ENCODE peak calls at places on chromosomes 5 and 9, in nine cellular contexts. H, S, N, Z, B, G, Y, J and W are unnamed samples.

GRCh38 chr9:135076143-135076875 is 11.2 kb upstream of the OLFM1 start:
- DNase-seq in H (no peak), S (no peak), N (no peak), Z (no peak), B (no peak), G (no peak), Y (no peak), J (no peak), W (no peak)

GRCh38 chr9:81597749-81598497 is 91.4 kb downstream of the TLE1 start:
- DNase-seq in H (peak), S (no peak), N (no peak), Z (no peak), B (no peak), G (no peak), Y (no peak), J (no peak), W (no peak)

GRCh38 chr5:164449460-164449859 is 944.0 kb downstream of the MAT2B start:
- DNase-seq in H (no peak), S (no peak), N (no peak), Z (no peak), B (no peak), G (no peak), Y (no peak), J (no peak), W (no peak)

GRCh38 chr9:68974901-68975300 is 39.0 kb downstream of the PRKACG start:
- DNase-seq in H (no peak), S (no peak), N (no peak), Z (no peak), B (no peak), G (no peak), Y (no peak), J (no peak), W (no peak)

GRCh38 chr9:76900884-76901440 is 5.0 kb downstream of the PRUNE2 start:
- DNase-seq in H (no peak), S (no peak), N (no peak), Z (no peak), B (no peak), G (no peak), Y (no peak), J (no peak), W (no peak)

GRCh38 chr5:16737173-16737572 is 120.4 kb upstream of the RETREG1 start:
- DNase-seq in H (no peak), S (no peak), N (no peak), Z (no peak), B (peak), G (no peak), Y (no peak), J (no peak), W (no peak)

GRCh38 chr5:174751154-174751990 is 27.0 kb downstream of the MSX2 start:
- DNase-seq in H (no peak), S (no peak), N (no peak), Z (no peak), B (peak), G (no peak), Y (no peak), J (peak), W (no peak)

GRCh38 chr5:167020418-167020817 is 1271.0 kb upstream of the WWC1 start:
- DNase-seq in H (no peak), S (no peak), N (no peak), Z (no peak), B (no peak), G (no peak), Y (no peak), J (no peak), W (no peak)

GRCh38 chr5:57539281-57539701 is 56.7 kb upstream of the ACTBL2 start:
- DNase-seq in H (no peak), S (no peak), N (no peak), Z (no peak), B (no peak), G (no peak), Y (peak), J (peak), W (no peak)

GRCh38 chr5:178801021-178801420 is 58.7 kb upstream of the ZNF354B start:
- DNase-seq in H (no peak), S (no peak), N (no peak), Z (no peak), B (no peak), G (no peak), Y (no peak), J (no peak), W (no peak)

GRCh38 chr5:160293901-160294561 is 18.3 kb downstream of the CCNJL start:
- DNase-seq in H (no peak), S (peak), N (no peak), Z (peak), B (peak), G (peak), Y (no peak), J (peak), W (no peak)

GRCh38 chr5:9894571-9895304 is 264.6 kb upstream of the TAS2R1 start:
- DNase-seq in H (no peak), S (no peak), N (no peak), Z (no peak), B (peak), G (no peak), Y (no peak), J (no peak), W (no peak)

GRCh38 chr5:177364159-177364962 is 6.6 kb downstream of the RGS14 start:
- DNase-seq in H (no peak), S (no peak), N (no peak), Z (no peak), B (no peak), G (peak), Y (no peak), J (no peak), W (no peak)

GRCh38 chr5:149383399-149383798 is 4.3 kb upstream of the IL17B start:
- DNase-seq in H (peak), S (no peak), N (no peak), Z (no peak), B (no peak), G (no peak), Y (no peak), J (no peak), W (no peak)

GRCh38 chr5:175567954-175568353 is 89.6 kb downstream of the SFXN1 start:
- DNase-seq in H (no peak), S (no peak), N (no peak), Z (no peak), B (no peak), G (no peak), Y (no peak), J (no peak), W (no peak)

GRCh38 chr5:14246350-14247053 is 103.4 kb downstream of the TRIO start:
- DNase-seq in H (no peak), S (no peak), N (no peak), Z (no peak), B (peak), G (no peak), Y (no peak), J (no peak), W (no peak)

GRCh38 chr5:14247054-14247386 is 103.9 kb downstream of the TRIO start:
- DNase-seq in H (no peak), S (no peak), N (no peak), Z (no peak), B (peak), G (no peak), Y (no peak), J (no peak), W (no peak)

GRCh38 chr5:14243768-14244167 is 100.6 kb downstream of the TRIO start:
- DNase-seq in H (no peak), S (no peak), N (no peak), Z (no peak), B (no peak), G (no peak), Y (no peak), J (no peak), W (no peak)

GRCh38 chr5:14244721-14245518 is 101.8 kb downstream of the TRIO start:
- DNase-seq in H (no peak), S (no peak), N (no peak), Z (no peak), B (no peak), G (no peak), Y (no peak), J (peak), W (no peak)

DNA sequence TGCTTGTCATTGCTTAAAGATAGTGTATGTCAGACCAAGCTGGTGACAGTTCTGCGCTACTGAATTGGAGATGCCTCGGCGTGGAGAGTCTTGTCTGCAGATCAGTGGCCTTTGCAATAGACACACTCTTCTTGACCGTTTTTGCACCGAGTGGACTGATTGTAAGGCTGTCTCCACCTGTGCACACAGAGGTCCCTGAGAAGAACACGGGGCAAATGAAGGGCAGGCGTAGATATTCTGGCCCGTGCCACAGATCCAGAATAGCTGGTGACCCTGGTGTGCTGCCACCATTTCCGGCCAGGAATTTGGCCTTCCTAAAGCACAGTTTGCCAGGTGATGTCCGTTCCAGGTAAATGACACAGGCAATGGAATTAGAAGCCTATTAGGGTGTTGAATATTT is 102.4 kb downstream of the TRIO start:
- DNase-seq in H (no peak), S (no peak), N (no peak), Z (no peak), B (no peak), G (no peak), Y (no peak), J (no peak), W (no peak)
- H3K4me3 ChIP-seq in H (no peak), S (no peak), N (no peak), Z (no peak), B (no peak), G (no peak), Y (no peak), J (no peak), W (no peak)

GRCh38 chr5:66669086-66669861 is 73.1 kb downstream of the MAST4 start:
- DNase-seq in H (no peak), S (no peak), N (no peak), Z (no peak), B (no peak), G (no peak), Y (no peak), J (no peak), W (no peak)

GRCh38 chr5:66674802-66675201 is 78.6 kb downstream of the MAST4 start:
- DNase-seq in H (no peak), S (no peak), N (no peak), Z (no peak), B (no peak), G (no peak), Y (no peak), J (no peak), W (no peak)

GRCh38 chr5:66666778-66667177 is 70.6 kb downstream of the MAST4 start:
- DNase-seq in H (no peak), S (no peak), N (no peak), Z (no peak), B (no peak), G (no peak), Y (no peak), J (no peak), W (no peak)

GRCh38 chr5:66671305-66671704 is 75.1 kb downstream of the MAST4 start:
- DNase-seq in H (no peak), S (no peak), N (no peak), Z (no peak), B (no peak), G (no peak), Y (no peak), J (no peak), W (no peak)

DNA sequence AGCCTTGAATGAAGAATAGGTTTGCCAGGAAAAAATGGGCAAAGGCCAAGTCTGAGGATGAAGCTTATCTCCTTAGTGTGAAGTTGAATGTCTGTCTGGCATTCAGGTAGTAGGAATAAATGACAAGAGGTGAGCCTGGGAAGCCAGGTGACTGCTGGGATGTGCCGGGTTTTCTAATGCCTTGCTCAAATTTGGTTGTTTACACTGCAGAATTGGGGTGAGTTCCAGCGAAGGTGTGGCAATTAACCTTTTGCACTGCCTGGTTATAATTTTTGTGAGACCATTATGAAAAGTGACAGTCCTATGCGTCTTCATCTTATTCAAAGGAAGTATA is 73.6 kb downstream of the MAST4 start:
- DNase-seq in H (no peak), S (no peak), N (no peak), Z (no peak), B (no peak), G (no peak), Y (no peak), J (no peak), W (no peak)
- H3K4me3 ChIP-seq in H (no peak), S (no peak), N (no peak), Z (no peak), B (no peak), G (no peak), Y (no peak), J (no peak), W (no peak)

DNA sequence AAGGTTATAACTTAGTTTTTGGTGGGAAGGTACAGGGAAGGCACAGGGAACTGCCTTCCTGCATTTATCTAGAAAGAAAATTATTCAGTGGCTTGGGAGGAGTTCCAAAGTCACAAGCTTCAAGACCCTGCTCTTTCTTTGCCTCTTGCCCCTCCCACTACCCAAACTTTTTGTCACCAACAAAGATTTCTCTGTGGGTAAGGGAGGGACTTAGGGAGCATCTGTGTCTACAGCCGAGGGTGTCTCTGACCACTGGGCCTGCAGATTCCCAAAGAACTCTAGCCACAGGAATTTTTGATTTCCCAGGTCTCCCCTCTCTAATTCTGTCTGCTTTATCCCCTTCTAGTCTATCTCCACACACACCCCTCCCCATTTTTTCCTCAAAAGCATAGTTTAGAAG is 2.1 kb downstream of the ECSCR start:
- DNase-seq in H (no peak), S (no peak), N (no peak), Z (no peak), B (no peak), G (no peak), Y (no peak), J (peak), W (no peak)
- H3K4me3 ChIP-seq in H (peak), S (no peak), N (no peak), Z (no peak), B (no peak), G (no peak), Y (no peak), J (no peak), W (no peak)

GRCh38 chr9:127767909-127768331 is 10.5 kb downstream of the SH2D3C start:
- DNase-seq in H (peak), S (no peak), N (no peak), Z (no peak), B (peak), G (peak), Y (peak), J (peak), W (no peak)
- H3K4me3 ChIP-seq in H (peak), S (peak), N (peak), Z (peak), B (no peak), G (no peak), Y (no peak), J (no peak), W (no peak)

DNA sequence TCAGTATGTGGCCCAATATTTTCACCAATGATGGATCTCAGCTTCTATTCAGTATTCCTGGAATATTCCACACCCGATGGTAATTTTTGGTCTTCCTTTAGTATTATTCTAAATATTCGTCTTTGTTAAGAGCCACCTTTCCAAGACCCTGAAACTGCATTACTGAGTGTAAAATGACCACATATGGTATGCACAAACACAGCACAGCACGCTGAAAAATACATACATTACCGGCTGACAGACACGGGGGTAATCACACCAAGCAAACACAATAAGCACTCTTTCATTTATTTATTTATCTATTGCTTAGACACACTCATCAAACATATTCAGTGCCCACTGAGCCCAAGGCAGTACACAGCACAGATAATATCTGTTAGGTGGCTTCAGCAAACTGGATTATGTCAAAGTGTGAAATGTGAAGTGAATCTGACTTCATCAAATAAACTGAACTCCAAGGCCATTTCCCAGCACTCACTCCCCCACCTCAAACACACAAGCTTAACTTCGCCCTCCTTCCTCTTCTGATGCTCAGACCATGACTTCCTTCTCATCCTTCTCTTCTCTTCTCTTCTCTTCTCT is 1637.8 kb upstream of the C9orf72 start:
- DNase-seq in H (no peak), S (no peak), N (no peak), Z (no peak), B (no peak), G (no peak), Y (no peak), J (no peak), W (no peak)
- H3K4me3 ChIP-seq in H (no peak), S (no peak), N (no peak), Z (no peak), B (no peak), G (no peak), Y (no peak), J (no peak), W (no peak)

GRCh38 chr9:16120727-16121126 is 567.9 kb downstream of the CCDC171 start:
- DNase-seq in H (no peak), S (no peak), N (no peak), Z (no peak), B (no peak), G (no peak), Y (no peak), J (no peak), W (no peak)

GRCh38 chr9:16119261-16119660 is 566.4 kb downstream of the CCDC171 start:
- DNase-seq in H (no peak), S (no peak), N (no peak), Z (no peak), B (no peak), G (no peak), Y (peak), J (peak), W (no peak)

GRCh38 chr9:16119861-16120641 is 567.2 kb downstream of the CCDC171 start:
- DNase-seq in H (no peak), S (no peak), N (no peak), Z (no peak), B (peak), G (peak), Y (peak), J (peak), W (no peak)

GRCh38 chr9:16121168-16121567 is 568.3 kb downstream of the CCDC171 start:
- DNase-seq in H (no peak), S (no peak), N (no peak), Z (no peak), B (no peak), G (no peak), Y (no peak), J (no peak), W (no peak)

GRCh38 chr9:16121593-16121992 is 568.8 kb downstream of the CCDC171 start:
- DNase-seq in H (no peak), S (no peak), N (no peak), Z (no peak), B (no peak), G (peak), Y (peak), J (peak), W (no peak)
- H3K4me3 ChIP-seq in H (no peak), S (no peak), N (no peak), Z (no peak), B (no peak), G (no peak), Y (no peak), J (no peak), W (no peak)

DNA sequence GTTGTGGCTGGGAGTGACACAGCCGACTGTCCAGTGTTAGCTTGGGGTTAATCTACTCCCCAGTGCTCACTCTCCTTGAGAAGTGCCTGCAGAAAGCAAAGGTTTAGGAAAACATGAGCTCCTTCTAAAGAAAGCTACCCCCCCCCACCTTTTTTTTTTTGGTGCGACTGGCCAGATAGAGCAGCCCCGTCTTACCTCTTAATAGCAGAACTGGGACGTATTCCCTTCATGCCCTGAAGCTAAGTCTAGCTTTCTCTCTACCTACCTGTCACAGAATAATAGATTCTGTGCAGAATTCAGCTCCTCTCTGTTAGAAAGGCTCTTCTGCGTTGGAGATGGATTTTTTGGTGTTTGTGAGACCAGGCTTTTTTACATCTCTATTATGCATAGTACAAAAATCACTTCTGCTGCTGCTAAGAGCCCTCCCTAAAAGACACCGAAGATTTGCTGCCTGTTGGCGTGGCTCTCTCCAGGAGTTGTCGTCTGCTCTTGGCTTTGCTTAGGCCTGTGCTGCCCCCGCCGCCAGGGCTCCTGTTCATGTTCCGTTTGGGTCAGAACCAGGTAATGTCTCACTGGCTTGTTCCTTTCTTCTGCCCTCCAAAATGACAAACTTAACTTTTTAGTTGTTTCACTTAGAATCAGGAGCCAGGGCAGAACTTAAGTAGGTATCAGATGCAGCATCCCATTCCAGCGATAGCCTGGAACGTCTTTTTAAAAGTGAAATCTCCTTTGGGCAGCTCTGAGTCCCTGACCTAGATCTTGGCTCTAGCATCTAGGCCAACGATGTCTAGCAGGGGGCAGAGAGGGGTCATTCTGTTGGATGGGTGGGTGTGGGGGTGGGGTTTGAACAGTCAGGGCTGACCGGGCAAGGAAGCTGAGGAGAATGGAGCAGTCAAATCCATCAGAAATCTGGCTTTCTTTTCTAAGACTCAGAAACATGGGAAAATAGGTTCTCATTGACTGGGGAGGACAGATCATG is 2.5 kb downstream of the TRIO start:
- DNase-seq in H (no peak), S (no peak), N (no peak), Z (no peak), B (no peak), G (peak), Y (no peak), J (peak), W (no peak)
- H3K4me3 ChIP-seq in H (peak), S (peak), N (no peak), Z (peak), B (peak), G (peak), Y (peak), J (peak), W (no peak)